ENCODE peak calls at places on chromosome 11, in four cellular contexts. F, T, H and S are unnamed samples.

GRCh38 chr11:72072348-72072747 is 8.0 kb downstream of the NUMA1 start:
- DNase-seq in H (peak), T (no peak), F (no peak), S (peak)

GRCh38 chr11:69654001-69654659 is 13.2 kb downstream of the CCND1 start:
- DNase-seq in T (no peak), F (no peak), H (no peak), S (no peak)

GRCh38 chr11:19433367-19433766 is 192.6 kb upstream of the E2F8 start:
- DNase-seq in H (no peak), F (no peak), T (no peak), S (no peak)

GRCh38 chr11:105298174-105298573 is 158.6 kb upstream of the CARD18 start:
- DNase-seq in H (no peak), F (no peak), T (no peak), S (no peak)

GRCh38 chr11:120568572-120569307 is 57.2 kb downstream of the GRIK4 start:
- DNase-seq in F (no peak), H (no peak), T (no peak), S (no peak)

GRCh38 chr11:43504316-43504950 is 145.7 kb downstream of the TTC17 start:
- DNase-seq in F (no peak), H (no peak), T (no peak), S (no peak)

GRCh38 chr11:10693509-10694071 is at the start of gene IRAG1:
- DNase-seq in F (peak), H (no peak), T (peak), S (no peak)

GRCh38 chr11:5288912-5289525 is 12.7 kb downstream of the OR51B4 start:
- DNase-seq in T (no peak), F (no peak), H (no peak), S (no peak)

GRCh38 chr11:460331-461199 is 10.5 kb downstream of the PTDSS2 start:
- DNase-seq in T (peak), H (no peak), F (no peak), S (no peak)

GRCh38 chr11:86719781-86720463 is 47.5 kb upstream of the ME3 start:
- DNase-seq in T (no peak), F (no peak), H (peak), S (no peak)

GRCh38 chr11:71490731-71491390 is 36.2 kb upstream of the KRTAP5-7 start:
- DNase-seq in T (no peak), H (no peak), F (no peak), S (no peak)

GRCh38 chr11:64255135-64256128 is 4.1 kb downstream of the PLCB3 start:
- DNase-seq in T (no peak), F (no peak), H (no peak), S (no peak)

GRCh38 chr11:62266558-62266957 is 3.4 kb upstream of the SCGB2A2 start:
- DNase-seq in H (no peak), F (no peak), T (no peak), S (no peak)

GRCh38 chr11:46557684-46558151 is 36.1 kb downstream of the AMBRA1 start:
- DNase-seq in F (no peak), H (no peak), T (no peak), S (no peak)

GRCh38 chr11:45208135-45208534 is 61.7 kb downstream of the PRDM11 start:
- DNase-seq in F (no peak), H (no peak), T (no peak), S (no peak)

DNA sequence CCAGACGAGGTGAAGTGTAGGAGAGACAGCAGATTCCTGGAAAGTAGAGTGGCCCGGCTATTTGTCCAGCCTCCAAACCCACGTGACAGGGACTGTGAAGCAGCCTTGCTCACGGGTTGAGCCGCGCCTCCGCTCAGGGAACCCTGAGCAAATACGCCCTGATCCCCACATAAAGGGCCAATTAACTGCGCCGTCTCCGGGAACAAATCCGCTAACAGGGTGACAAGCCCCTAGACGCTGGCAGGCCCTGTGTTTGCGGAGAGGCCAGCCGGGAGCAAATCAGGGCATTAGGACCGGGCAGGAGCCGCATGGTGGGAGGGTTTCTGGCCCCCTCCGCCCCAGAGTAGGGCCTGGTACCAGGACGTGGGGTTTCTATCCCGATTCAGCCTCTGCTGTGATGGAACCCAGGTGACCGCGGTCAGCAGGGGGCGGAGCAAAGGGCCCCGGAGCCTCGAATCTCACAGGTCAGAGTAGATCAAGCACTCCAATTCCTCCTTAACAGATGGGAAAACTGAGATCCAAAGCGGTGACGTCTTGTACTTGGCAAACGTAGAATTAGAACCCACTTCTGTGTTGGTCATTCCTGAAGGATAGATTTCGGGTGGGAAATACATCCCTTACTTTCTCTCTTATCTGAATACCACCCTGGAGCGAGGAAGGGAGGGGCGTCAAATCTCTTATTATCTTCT is 2.0 kb upstream of the ROBO3 start:
- DNase-seq in F (no peak), T (no peak), H (no peak), S (no peak)
- H3K4me3 ChIP-seq in F (no peak), T (peak), H (no peak), S (no peak)

GRCh38 chr11:2566223-2567025 is 121.6 kb downstream of the KCNQ1 start:
- DNase-seq in F (peak), T (peak), H (no peak), S (no peak)
- H3K4me3 ChIP-seq in F (no peak), T (no peak), H (no peak), S (no peak)

GRCh38 chr11:119101367-119101758 is 290 bp downstream of the DPAGT1 start:
- DNase-seq in H (no peak), F (peak), T (no peak), S (no peak)

GRCh38 chr11:119099707-119100106 is 1.9 kb downstream of the DPAGT1 start:
- DNase-seq in H (no peak), F (no peak), T (no peak), S (no peak)

GRCh38 chr11:119101759-119102423 is at the start of gene DPAGT1:
- DNase-seq in T (peak), F (peak), H (peak), S (peak)

GRCh38 chr11:119100960-119101349 is 698 bp downstream of the DPAGT1 start:
- DNase-seq in F (no peak), T (no peak), H (no peak), S (no peak)

GRCh38 chr11:119100246-119100959 is 1.2 kb downstream of the DPAGT1 start:
- DNase-seq in H (no peak), T (no peak), F (no peak), S (no peak)
- H3K4me3 ChIP-seq in H (peak), T (peak), F (peak), S (peak)

GRCh38 chr11:75248924-75249256 is 8.3 kb downstream of the TPBGL start:
- DNase-seq in H (no peak), T (no peak), F (no peak), S (no peak)
- H3K4me3 ChIP-seq in H (no peak), T (no peak), F (no peak), S (no peak)